ENCODE peak calls at places on chromosomes 16 and 17, in six cellular contexts. Y is fibroblast of lung, T is PC-3, L is MM.1S, V is endothelial cell of umbilical vein, S is K562. D is an unnamed sample.
A peak's percentile ranks its signal among the peaks of the same experiment; 100 is the strongest.

GRCh38 chr17:27609606-27610303 is 21.2 kb upstream of the LGALS9 start:
- DNase-seq in Y (no peak), L (no peak), S (peak; percentile 31), T (peak; percentile 50), V (peak; percentile 34), D (peak; percentile 42)

GRCh38 chr17:79202476-79202875 is 127.9 kb downstream of the ENGASE start:
- DNase-seq in V (no peak), Y (no peak), L (no peak), S (no peak), T (no peak), D (no peak)

GRCh38 chr17:42679001-42679491 is 2.3 kb upstream of the PLEKHH3 start:
- DNase-seq in S (peak; percentile 46), V (peak; percentile 28), L (peak; percentile 88), T (peak; percentile 65), Y (peak; percentile 45), D (peak; percentile 48)

GRCh38 chr16:74999208-74999682 is 421 bp downstream of the ZNRF1 start:
- DNase-seq in V (no peak), L (no peak), Y (peak; percentile 25), T (no peak), S (peak; percentile 85), D (no peak)

GRCh38 chr17:77071925-77072490 is 68.8 kb upstream of the SEC14L1 start:
- DNase-seq in L (no peak), Y (no peak), S (no peak), T (no peak), V (no peak), D (no peak)

GRCh38 chr17:79438936-79439335 is 171.9 kb downstream of the RBFOX3 start:
- DNase-seq in T (no peak), L (no peak), S (no peak), V (no peak), Y (no peak), D (no peak)

GRCh38 chr17:27807567-27808470 is 7.5 kb upstream of the NOS2 start:
- DNase-seq in Y (no peak), L (peak; percentile 95), S (no peak), T (no peak), V (no peak), D (no peak)

GRCh38 chr17:8753976-8754440 is 4.3 kb downstream of the SPDYE4 start:
- DNase-seq in V (peak; percentile 21), L (peak; percentile 27), Y (peak; percentile 14), T (peak; percentile 56), S (peak; percentile 14), D (peak; percentile 20)

GRCh38 chr17:82653651-82654528 is 5.6 kb upstream of the WDR45B start:
- DNase-seq in L (no peak), T (no peak), V (no peak), Y (no peak), S (no peak), D (no peak)

GRCh38 chr17:74769266-74769855 is 6.8 kb downstream of the NAT9 start:
- DNase-seq in L (no peak), V (no peak), T (no peak), Y (no peak), S (no peak), D (no peak)

GRCh38 chr16:30637952-30638351 is 12.8 kb upstream of the PRR14 start:
- DNase-seq in S (no peak), T (peak; percentile 74), V (peak; percentile 50), Y (peak; percentile 32), L (peak; percentile 46), D (peak; percentile 54)

GRCh38 chr17:17840751-17841591 is 4.2 kb upstream of the SREBF1 start:
- DNase-seq in V (peak; percentile 21), Y (peak; percentile 46), T (peak; percentile 31), L (no peak), S (no peak), D (peak; percentile 97)

GRCh38 chr16:66551362-66551761 is 1.0 kb upstream of the CKLF start:
- DNase-seq in V (peak; percentile 24), L (peak; percentile 74), T (peak; percentile 37), Y (peak; percentile 24), S (peak; percentile 53), D (no peak)

DNA sequence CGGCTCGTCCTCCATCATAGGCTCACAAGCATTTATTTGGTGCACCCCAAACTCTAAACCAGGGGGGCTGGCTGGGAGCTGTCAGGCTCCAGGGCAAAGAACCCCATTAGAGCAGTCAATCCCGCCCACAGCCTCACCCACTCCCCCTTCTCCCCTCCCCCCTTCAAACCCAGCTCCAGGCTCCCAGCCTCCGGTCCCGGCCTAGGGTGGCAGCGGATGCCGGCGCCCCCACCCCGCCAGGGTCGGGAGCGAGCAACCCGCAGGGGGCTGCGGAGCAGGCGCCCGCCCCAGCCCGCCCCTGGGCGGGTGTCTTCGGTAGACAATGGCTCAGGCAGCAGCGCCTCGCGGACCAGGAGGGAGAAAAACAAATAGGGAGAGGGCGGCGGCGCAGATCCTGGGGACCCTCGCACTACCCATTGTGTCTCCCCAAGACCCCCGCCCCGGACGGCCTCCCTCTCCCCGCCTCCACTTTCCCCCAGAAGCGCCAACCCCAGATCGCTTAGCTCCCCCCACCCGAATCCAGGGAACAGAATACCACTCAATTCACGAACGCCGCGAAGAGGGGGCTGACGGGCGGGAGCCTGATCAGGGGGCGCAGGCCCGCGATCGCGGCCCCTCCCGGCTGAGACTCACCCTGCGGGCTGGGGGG is 565 bp downstream of the FAM171A2 start:
- DNase-seq in T (peak; percentile 28), L (no peak), Y (no peak), S (peak; percentile 83), V (peak; percentile 18), D (no peak)
- H2AFZ ChIP-seq in T (peak overlapping the region; percentile 99), L (peak overlapping the region; percentile 88), Y (peak overlapping the region; percentile 12), S (peak overlapping the region; percentile 91), V (peak overlapping the region; percentile 20), D (peak overlapping the region; percentile 92)

GRCh38 chr16:2852003-2852730 is 5.8 kb downstream of the PRSS22 start:
- DNase-seq in L (no peak), S (no peak), T (no peak), Y (no peak), V (no peak), D (no peak)

GRCh38 chr16:2845116-2845515 is 12.9 kb downstream of the PRSS22 start:
- DNase-seq in V (no peak), Y (no peak), T (no peak), L (no peak), S (no peak), D (no peak)

GRCh38 chr16:2852731-2853507 is 5.1 kb downstream of the PRSS22 start:
- DNase-seq in L (no peak), Y (no peak), S (peak; percentile 61), T (no peak), V (no peak), D (no peak)

GRCh38 chr16:2846511-2847310 is 11.3 kb downstream of the PRSS22 start:
- DNase-seq in L (no peak), T (peak; percentile 78), V (no peak), Y (peak; percentile 85), S (no peak), D (peak; percentile 95)

DNA sequence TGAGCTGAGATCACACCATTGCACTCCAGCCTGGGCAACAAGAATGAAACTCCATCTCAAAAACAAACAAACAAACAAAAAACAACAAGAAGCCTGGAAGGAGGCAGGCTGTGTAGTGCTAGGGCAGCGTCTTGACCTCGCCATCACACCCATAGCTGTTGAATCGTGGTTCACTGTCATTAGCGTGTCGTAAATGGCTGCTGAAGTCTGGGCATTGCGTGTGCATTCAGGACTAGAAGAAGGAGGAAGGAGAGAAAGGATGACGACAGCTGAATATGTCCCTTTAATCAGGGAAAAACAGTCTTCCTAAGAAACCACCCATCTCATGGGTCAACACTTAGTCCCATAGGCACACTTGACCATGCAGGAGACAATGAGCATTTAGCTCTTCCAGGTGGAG is 9.0 kb downstream of the PRSS22 start:
- DNase-seq in S (no peak), V (no peak), Y (no peak), L (no peak), T (no peak), D (no peak)
- H3K4me1 ChIP-seq in S (peaks cover 7% of the 10 kb centered on the region), V (no peaks in the 10 kb centered on the region), Y (peaks cover 2% of the 10 kb centered on the region), L (no peaks in the 10 kb centered on the region), T (peaks cover 20% of the 10 kb centered on the region), D (peaks cover 20% of the 10 kb centered on the region)

GRCh38 chr16:57938936-57939871 is 31.7 kb downstream of the CNGB1 start:
- DNase-seq in Y (peak; percentile 82), S (no peak), L (no peak), V (peak; percentile 9), T (peak; percentile 47), D (peak; percentile 53)
- H2AFZ ChIP-seq in Y (no peak overlapping the region), S (no peak overlapping the region), L (no peak overlapping the region), V (peak overlapping the region; percentile 22), T (no peak overlapping the region), D (peak overlapping the region; percentile 80)

GRCh38 chr17:78122991-78123249 is 5.6 kb downstream of the TMC6 start:
- DNase-seq in T (no peak), V (no peak), L (no peak), Y (no peak), S (no peak), D (no peak)
- H3K4me1 ChIP-seq in T (peaks cover 10% of the 10 kb centered on the region), V (peaks cover 9% of the 10 kb centered on the region), L (peaks cover 42% of the 10 kb centered on the region), Y (no peaks in the 10 kb centered on the region), S (peaks cover 9% of the 10 kb centered on the region), D (peaks cover 7% of the 10 kb centered on the region)

GRCh38 chr17:61454095-61454931 is 2.1 kb downstream of the TBX4 start:
- DNase-seq in V (no peak), L (no peak), T (no peak), S (no peak), Y (no peak), D (no peak)
- H2AFZ ChIP-seq in V (no peak overlapping the region), L (no peak overlapping the region), T (no peak overlapping the region), S (no peak overlapping the region), Y (no peak overlapping the region), D (peak overlapping the region; percentile 23)

GRCh38 chr17:12955521-12955920 is 62.3 kb downstream of the ELAC2 start:
- DNase-seq in S (no peak), Y (no peak), T (no peak), V (no peak), L (no peak), D (no peak)
- H3K4me1 ChIP-seq in S (no peaks in the 10 kb centered on the region), Y (no peaks in the 10 kb centered on the region), T (no peaks in the 10 kb centered on the region), V (no peaks in the 10 kb centered on the region), L (no peaks in the 10 kb centered on the region), D (no peaks in the 10 kb centered on the region)

GRCh38 chr17:81536299-81537290 is 8.4 kb downstream of the FSCN2 start:
- DNase-seq in S (peak; percentile 42), V (no peak), Y (peak; percentile 37), T (no peak), L (no peak), D (no peak)
- H2AFZ ChIP-seq in S (no peak overlapping the region), V (no peak overlapping the region), Y (no peak overlapping the region), T (no peak overlapping the region), L (no peak overlapping the region), D (no peak overlapping the region)

GRCh38 chr16:3774819-3775218 is 57.5 kb upstream of the TRAP1 start:
- DNase-seq in T (no peak), V (no peak), L (no peak), Y (no peak), S (no peak), D (no peak)
- H3K4me1 ChIP-seq in T (peaks cover 30% of the 10 kb centered on the region), V (no peaks in the 10 kb centered on the region), L (no peaks in the 10 kb centered on the region), Y (peaks cover 13% of the 10 kb centered on the region), S (peaks cover 3% of the 10 kb centered on the region), D (peaks cover 7% of the 10 kb centered on the region)

D was measured in mammary epithelial cell.